ENCODE peak calls at places on chromosomes 4 and X, in five cellular contexts. One of them, this sample, is unnamed.

GRCh38 chrX:46376246-46376885 is 168.9 kb downstream of the ZNF674 start:
- DNase-seq in astrocyte of the spinal cord: peak; percentile 76
- DNase-seq in psoas muscle: no peak
- DNase-seq in RWPE2: no peak
- DNase-seq in thoracic aorta: no peak
- DNase-seq in this sample: peak; percentile 70

GRCh38 chrX:149372861-149373260 is 132.2 kb downstream of the IDS start:
- DNase-seq in astrocyte of the spinal cord: no peak
- DNase-seq in thoracic aorta: no peak
- DNase-seq in RWPE2: peak; percentile 51
- DNase-seq in psoas muscle: no peak
- DNase-seq in this sample: no peak

GRCh38 chr4:149897784-149898183 is 82.1 kb upstream of the IQCM start:
- DNase-seq in thoracic aorta: no peak
- DNase-seq in astrocyte of the spinal cord: peak; percentile 44
- DNase-seq in psoas muscle: no peak
- DNase-seq in RWPE2: no peak
- DNase-seq in this sample: peak; percentile 48

GRCh38 chrX:153946910-153947769 is 2.7 kb upstream of the RENBP start:
- DNase-seq in RWPE2: no peak
- DNase-seq in psoas muscle: peak; percentile 87
- DNase-seq in thoracic aorta: no peak
- DNase-seq in astrocyte of the spinal cord: peak; percentile 79
- DNase-seq in this sample: peak; percentile 84

GRCh38 chr4:22667332-22667731 is 25.4 kb upstream of the GBA3 start:
- DNase-seq in thoracic aorta: no peak
- DNase-seq in RWPE2: no peak
- DNase-seq in astrocyte of the spinal cord: no peak
- DNase-seq in psoas muscle: no peak
- DNase-seq in this sample: peak; percentile 62

GRCh38 chr4:95549246-95550138 is 719 bp upstream of the UNC5C start:
- DNase-seq in psoas muscle: peak; percentile 76
- DNase-seq in RWPE2: no peak
- DNase-seq in astrocyte of the spinal cord: peak; percentile 63
- DNase-seq in thoracic aorta: no peak
- DNase-seq in this sample: peak; percentile 58

GRCh38 chr4:101229116-101229515 is 118.2 kb downstream of the PPP3CA start:
- DNase-seq in RWPE2: no peak
- DNase-seq in astrocyte of the spinal cord: peak; percentile 70
- DNase-seq in psoas muscle: no peak
- DNase-seq in thoracic aorta: no peak
- DNase-seq in this sample: peak; percentile 50

GRCh38 chrX:20414066-20414465 is 147.4 kb upstream of the RPS6KA3 start:
- DNase-seq in psoas muscle: no peak
- DNase-seq in astrocyte of the spinal cord: no peak
- DNase-seq in thoracic aorta: no peak
- DNase-seq in RWPE2: no peak
- DNase-seq in this sample: no peak

DNA sequence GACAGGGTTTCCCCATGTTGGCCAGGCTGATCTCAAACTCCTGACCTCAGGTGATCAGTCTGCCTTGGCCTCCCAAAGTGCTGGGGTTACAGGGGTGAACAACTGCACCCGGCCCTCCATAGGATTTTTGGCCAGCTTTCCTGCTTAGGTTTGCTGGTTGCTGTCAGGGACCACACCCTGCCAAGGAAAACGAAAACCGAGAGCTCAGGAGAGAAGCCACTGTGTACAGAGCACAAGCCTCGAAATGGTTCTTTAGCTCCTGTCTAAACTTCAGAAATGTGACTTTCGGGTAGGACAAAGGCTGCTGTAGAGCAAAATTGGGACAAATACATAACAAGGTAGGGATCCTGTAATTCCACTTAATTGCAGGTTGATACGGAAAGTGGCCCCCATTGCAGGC is 146.3 kb upstream of the ATP6AP2 start:
- DNase-seq in thoracic aorta: no peak
- DNase-seq in RWPE2: no peak
- DNase-seq in astrocyte of the spinal cord: no peak
- DNase-seq in psoas muscle: no peak
- DNase-seq in this sample: no peak
- H3K4me3 ChIP-seq in thoracic aorta: peak overlapping the region; percentile 23
- H3K4me3 ChIP-seq in RWPE2: no peak overlapping the region
- H3K4me3 ChIP-seq in astrocyte of the spinal cord: no peak overlapping the region
- H3K4me3 ChIP-seq in psoas muscle: peak overlapping the region; percentile 23
- H3K4me3 ChIP-seq in this sample: no peak overlapping the region

DNA sequence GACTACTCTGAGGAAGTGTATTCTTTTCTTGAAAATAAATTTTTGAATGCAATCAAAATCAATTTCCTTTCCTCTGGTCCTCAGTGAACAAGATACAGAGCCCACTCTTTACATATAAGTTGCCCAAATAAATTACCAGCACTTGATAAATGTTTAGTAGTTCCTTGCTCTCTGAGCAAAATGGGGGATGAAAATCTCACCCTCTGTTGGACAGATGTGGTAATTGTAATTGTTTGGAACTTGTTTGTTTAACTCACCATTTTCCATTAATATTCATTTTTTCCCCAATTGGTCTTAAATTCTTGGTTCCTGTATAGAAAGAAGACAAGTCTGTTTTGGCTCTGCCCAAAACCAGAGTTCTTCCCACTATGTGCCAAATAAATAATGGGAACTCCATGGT is 146.3 kb downstream of the LDB2 start:
- DNase-seq in psoas muscle: no peak
- DNase-seq in astrocyte of the spinal cord: peak; percentile 22
- DNase-seq in thoracic aorta: no peak
- DNase-seq in RWPE2: no peak
- DNase-seq in this sample: peak; percentile 63
- TF ChIP-seq CTCF in psoas muscle: no peak
- TF ChIP-seq CTCF in astrocyte of the spinal cord: peak; percentile 38
- TF ChIP-seq CTCF in thoracic aorta: no peak
- TF ChIP-seq CTCF in RWPE2: peak; percentile 45
- TF ChIP-seq CTCF in this sample: peak; percentile 56

DNA sequence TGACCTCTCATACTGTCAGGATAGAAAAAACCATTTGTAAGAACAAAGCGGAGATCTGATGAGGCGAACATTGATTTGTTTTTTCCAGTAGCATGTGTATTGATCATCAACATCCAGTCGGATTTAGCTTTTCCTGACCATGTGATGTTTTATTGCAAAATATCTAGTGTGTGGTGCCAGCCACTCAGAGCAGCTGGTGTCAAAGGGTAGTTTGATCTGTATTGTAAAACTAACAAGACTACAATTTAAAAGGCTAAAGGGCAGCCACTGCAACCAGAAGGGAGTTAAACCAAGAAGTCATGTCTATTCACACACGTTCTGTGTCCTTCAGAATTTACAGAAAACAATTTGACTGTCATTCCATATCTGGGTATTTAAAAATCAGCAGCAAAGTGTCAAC is 719.0 kb upstream of the FRG1 start:
- DNase-seq in thoracic aorta: no peak
- DNase-seq in astrocyte of the spinal cord: no peak
- DNase-seq in psoas muscle: no peak
- DNase-seq in RWPE2: no peak
- DNase-seq in this sample: no peak
- H3K4me3 ChIP-seq in thoracic aorta: no peak overlapping the region
- H3K4me3 ChIP-seq in astrocyte of the spinal cord: no peak overlapping the region
- H3K4me3 ChIP-seq in psoas muscle: no peak overlapping the region
- H3K4me3 ChIP-seq in RWPE2: no peak overlapping the region
- H3K4me3 ChIP-seq in this sample: no peak overlapping the region

DNA sequence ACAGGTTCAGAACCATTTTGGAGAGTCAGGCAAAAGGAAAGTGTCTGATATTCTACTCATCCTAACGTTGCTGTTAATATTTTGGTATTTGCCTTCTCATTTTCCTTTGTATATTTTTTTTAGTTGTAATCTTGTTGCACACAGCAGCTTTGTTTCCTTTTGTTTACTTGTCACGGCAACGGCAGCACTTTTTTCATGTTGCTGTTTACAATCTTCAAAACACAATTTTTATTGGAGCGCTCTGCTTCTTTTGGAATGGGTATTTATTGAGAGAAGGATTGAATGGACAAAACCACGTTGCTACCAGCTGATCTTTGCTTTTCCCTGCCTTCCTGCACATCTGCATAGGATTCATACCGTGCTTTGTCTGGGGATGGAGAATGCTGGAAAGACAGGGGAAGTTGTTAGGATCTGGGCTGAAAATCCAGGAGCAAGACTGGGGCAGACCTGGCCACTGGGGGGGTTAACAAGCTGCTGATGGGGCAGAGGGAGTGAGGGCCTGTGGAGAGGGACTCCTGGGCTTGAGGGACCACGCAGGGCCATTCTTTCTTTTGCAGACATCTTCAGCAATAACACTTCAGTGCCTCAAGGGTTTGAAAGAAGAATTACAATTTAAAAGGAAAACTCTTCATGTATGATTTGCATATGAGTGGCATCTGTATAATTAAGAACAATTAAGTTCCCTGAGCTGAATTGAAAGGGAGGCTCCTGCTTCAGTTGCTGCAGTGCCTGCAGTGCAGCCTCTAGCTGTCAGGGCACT is 69.8 kb downstream of the TMEM131L start:
- DNase-seq in thoracic aorta: no peak
- DNase-seq in RWPE2: no peak
- DNase-seq in astrocyte of the spinal cord: no peak
- DNase-seq in psoas muscle: no peak
- DNase-seq in this sample: peak; percentile 38
- TF ChIP-seq CTCF in thoracic aorta: no peak
- TF ChIP-seq CTCF in RWPE2: no peak
- TF ChIP-seq CTCF in astrocyte of the spinal cord: peak; percentile 2
- TF ChIP-seq CTCF in psoas muscle: no peak
- TF ChIP-seq CTCF in this sample: no peak

GRCh38 chr4:122836941-122837340 is 10.3 kb downstream of the FGF2 start:
- DNase-seq in RWPE2: no peak
- DNase-seq in thoracic aorta: no peak
- DNase-seq in astrocyte of the spinal cord: peak; percentile 38
- DNase-seq in psoas muscle: no peak
- DNase-seq in this sample: peak; percentile 35

GRCh38 chr4:122833999-122834398 is 7.4 kb downstream of the FGF2 start:
- DNase-seq in RWPE2: no peak
- DNase-seq in astrocyte of the spinal cord: no peak
- DNase-seq in thoracic aorta: no peak
- DNase-seq in psoas muscle: no peak
- DNase-seq in this sample: no peak

GRCh38 chr4:122830392-122831095 is 3.9 kb downstream of the FGF2 start:
- DNase-seq in thoracic aorta: no peak
- DNase-seq in astrocyte of the spinal cord: no peak
- DNase-seq in RWPE2: no peak
- DNase-seq in psoas muscle: no peak
- DNase-seq in this sample: peak; percentile 31

GRCh38 chr4:122831515-122832196 is 5.0 kb downstream of the FGF2 start:
- DNase-seq in astrocyte of the spinal cord: no peak
- DNase-seq in RWPE2: no peak
- DNase-seq in thoracic aorta: no peak
- DNase-seq in psoas muscle: no peak
- DNase-seq in this sample: no peak

DNA sequence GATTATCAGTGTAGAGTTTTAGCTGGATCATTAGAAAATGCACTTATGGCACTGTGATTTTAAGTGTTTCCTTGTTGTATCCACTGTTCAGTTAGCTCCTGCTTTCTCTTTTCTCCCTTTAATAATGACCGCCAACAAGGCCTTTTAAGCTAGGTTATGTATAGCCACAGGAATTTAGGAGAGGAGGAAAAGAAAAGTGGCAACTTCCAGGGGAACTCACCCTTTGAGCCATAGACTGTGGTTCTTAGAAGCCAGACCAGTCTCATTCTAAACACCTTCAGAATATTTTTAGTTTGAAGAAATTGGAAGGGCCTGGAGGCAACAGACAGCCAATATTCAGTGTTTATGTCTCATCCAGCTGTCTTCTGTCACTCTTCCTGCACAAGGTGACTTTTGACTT is 6.1 kb downstream of the FGF2 start:
- DNase-seq in psoas muscle: no peak
- DNase-seq in RWPE2: no peak
- DNase-seq in thoracic aorta: no peak
- DNase-seq in astrocyte of the spinal cord: no peak
- DNase-seq in this sample: no peak
- H3K4me3 ChIP-seq in psoas muscle: no peak overlapping the region
- H3K4me3 ChIP-seq in RWPE2: no peak overlapping the region
- H3K4me3 ChIP-seq in thoracic aorta: no peak overlapping the region
- H3K4me3 ChIP-seq in astrocyte of the spinal cord: no peak overlapping the region
- H3K4me3 ChIP-seq in this sample: no peak overlapping the region

GRCh38 chr4:120291541-120291940 is 224.9 kb upstream of the MAD2L1 start:
- DNase-seq in RWPE2: no peak
- DNase-seq in psoas muscle: no peak
- DNase-seq in astrocyte of the spinal cord: no peak
- DNase-seq in thoracic aorta: no peak
- DNase-seq in this sample: no peak

GRCh38 chr4:120290553-120290952 is 223.9 kb upstream of the MAD2L1 start:
- DNase-seq in RWPE2: no peak
- DNase-seq in thoracic aorta: no peak
- DNase-seq in psoas muscle: no peak
- DNase-seq in astrocyte of the spinal cord: no peak
- DNase-seq in this sample: no peak

DNA sequence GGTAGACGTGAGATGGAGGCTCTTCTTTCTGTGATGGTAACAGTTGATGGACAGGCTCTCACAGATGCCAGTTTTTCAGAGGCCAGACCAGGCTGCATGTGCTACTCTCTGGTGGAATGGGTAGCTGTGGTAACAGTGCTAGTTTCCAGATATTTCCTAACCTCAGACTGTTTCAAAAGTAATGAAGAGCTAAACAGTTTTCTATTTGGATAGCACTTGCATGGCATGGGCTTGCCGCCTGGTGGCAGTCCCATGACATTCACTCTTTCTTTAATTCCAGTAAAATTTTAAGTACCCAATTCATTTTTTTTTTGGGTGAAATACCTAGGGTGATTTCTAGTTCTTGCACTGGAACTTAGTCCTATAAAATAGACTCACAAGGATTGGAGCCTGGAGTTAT is 220.2 kb upstream of the MAD2L1 start:
- DNase-seq in astrocyte of the spinal cord: no peak
- DNase-seq in psoas muscle: no peak
- DNase-seq in thoracic aorta: no peak
- DNase-seq in RWPE2: no peak
- DNase-seq in this sample: no peak
- TF ChIP-seq CTCF in astrocyte of the spinal cord: no peak
- TF ChIP-seq CTCF in psoas muscle: no peak
- TF ChIP-seq CTCF in thoracic aorta: no peak
- TF ChIP-seq CTCF in RWPE2: peak; percentile 30
- TF ChIP-seq CTCF in this sample: no peak

GRCh38 chr4:21415728-21416127 is 532.8 kb downstream of the KCNIP4 start:
- DNase-seq in psoas muscle: no peak
- DNase-seq in thoracic aorta: no peak
- DNase-seq in astrocyte of the spinal cord: no peak
- DNase-seq in RWPE2: no peak
- DNase-seq in this sample: no peak

GRCh38 chr4:21410372-21410771 is 538.2 kb downstream of the KCNIP4 start:
- DNase-seq in thoracic aorta: no peak
- DNase-seq in astrocyte of the spinal cord: no peak
- DNase-seq in psoas muscle: no peak
- DNase-seq in RWPE2: no peak
- DNase-seq in this sample: no peak

GRCh38 chr4:21413807-21414370 is 534.7 kb downstream of the KCNIP4 start:
- DNase-seq in RWPE2: no peak
- DNase-seq in thoracic aorta: no peak
- DNase-seq in psoas muscle: no peak
- DNase-seq in astrocyte of the spinal cord: no peak
- DNase-seq in this sample: no peak

GRCh38 chr4:21411086-21411485 is 537.5 kb downstream of the KCNIP4 start:
- DNase-seq in RWPE2: no peak
- DNase-seq in astrocyte of the spinal cord: no peak
- DNase-seq in psoas muscle: no peak
- DNase-seq in thoracic aorta: no peak
- DNase-seq in this sample: no peak
- H3K4me3 ChIP-seq in RWPE2: no peak overlapping the region
- H3K4me3 ChIP-seq in astrocyte of the spinal cord: no peak overlapping the region
- H3K4me3 ChIP-seq in psoas muscle: no peak overlapping the region
- H3K4me3 ChIP-seq in thoracic aorta: no peak overlapping the region
- H3K4me3 ChIP-seq in this sample: no peak overlapping the region

GRCh38 chrX:75211976-75212375 is 55.9 kb upstream of the ABCB7 start:
- DNase-seq in astrocyte of the spinal cord: no peak
- DNase-seq in thoracic aorta: no peak
- DNase-seq in RWPE2: no peak
- DNase-seq in psoas muscle: no peak
- DNase-seq in this sample: no peak

GRCh38 chrX:75210602-75211001 is 54.5 kb upstream of the ABCB7 start:
- DNase-seq in thoracic aorta: no peak
- DNase-seq in RWPE2: no peak
- DNase-seq in astrocyte of the spinal cord: no peak
- DNase-seq in psoas muscle: no peak
- DNase-seq in this sample: no peak
- TF ChIP-seq CTCF in thoracic aorta: no peak
- TF ChIP-seq CTCF in RWPE2: no peak
- TF ChIP-seq CTCF in astrocyte of the spinal cord: no peak
- TF ChIP-seq CTCF in psoas muscle: no peak
- TF ChIP-seq CTCF in this sample: no peak